ENCODE peak calls at places on chromosome 1, in six cellular contexts. D is hypothalamus; H is NCI-H187; U is activated naive CD8-positive, alpha-beta T cell treated with anti-CD3 and anti-CD28 coated beads, Interleukin-2, amount 50 U/mL, for 24 hours; A is heart left ventricle; K is neural crest cell. R is an unnamed sample.

GRCh38 chr1:2212542-2213491 is 15.3 kb upstream of the SKI start:
- DNase-seq in D (peak), K (peak), A (peak), H (no peak), U (peak), R (peak)

GRCh38 chr1:205577874-205578658 is 53.7 kb downstream of the ELK4 start:
- DNase-seq in K (no peak), H (no peak), A (no peak), D (no peak), U (no peak), R (no peak)

GRCh38 chr1:207316622-207317510 is 4.6 kb upstream of the CD55 start:
- DNase-seq in D (no peak), A (peak), H (no peak), K (no peak), U (no peak), R (no peak)

GRCh38 chr1:42214447-42214871 is 49.9 kb upstream of the GUCA2A start:
- DNase-seq in A (no peak), D (no peak), K (no peak), H (no peak), U (no peak), R (no peak)

GRCh38 chr1:47841356-47841755 is 155.8 kb downstream of the TRABD2B start:
- DNase-seq in K (no peak), D (no peak), A (no peak), U (no peak), H (no peak), R (no peak)

GRCh38 chr1:221336141-221336540 is 405.7 kb downstream of the DUSP10 start:
- DNase-seq in K (no peak), H (no peak), D (no peak), U (no peak), A (no peak), R (no peak)

GRCh38 chr1:40301541-40302299 is 15.4 kb downstream of the COL9A2 start:
- DNase-seq in U (no peak), A (no peak), H (no peak), K (no peak), D (no peak), R (no peak)

GRCh38 chr1:118827207-118827606 is 160.9 kb downstream of the TBX15 start:
- DNase-seq in U (no peak), K (no peak), H (no peak), A (no peak), D (no peak), R (no peak)

GRCh38 chr1:17419626-17420328 is 19.7 kb downstream of the RCC2 start:
- DNase-seq in D (peak), U (peak), K (peak), A (peak), H (no peak), R (peak)

GRCh38 chr1:227899141-227899819 is 48.5 kb downstream of the WNT9A start:
- DNase-seq in A (peak), K (no peak), H (no peak), U (no peak), D (no peak), R (no peak)

GRCh38 chr1:84632975-84633427 is 57.3 kb downstream of the SSX2IP start:
- DNase-seq in U (no peak), D (no peak), K (no peak), H (no peak), A (no peak), R (no peak)

GRCh38 chr1:2384130-2384860 is 7.1 kb downstream of the MORN1 start:
- DNase-seq in H (no peak), A (no peak), U (no peak), K (no peak), D (no peak), R (no peak)

R was measured in nucleus accumbens.